ENCODE peak calls at places on chromosomes 11 and 22, in four cellular contexts. One of them, this sample, is unnamed.

GRCh38 chr22:37174964-37175363 is 13.1 kb downstream of the C1QTNF6 start:
- DNase-seq in PC-9: no peak
- DNase-seq in AG04449: no peak
- DNase-seq in brain microvascular endothelial cell: no peak
- DNase-seq in this sample: no peak

GRCh38 chr11:58055806-58056401 is 25.2 kb downstream of the OR6Q1 start:
- DNase-seq in PC-9: no peak
- DNase-seq in AG04449: no peak
- DNase-seq in brain microvascular endothelial cell: no peak
- DNase-seq in this sample: no peak

GRCh38 chr11:12941671-12942070 is 67.4 kb upstream of the RASSF10 start:
- DNase-seq in PC-9: no peak
- DNase-seq in AG04449: no peak
- DNase-seq in brain microvascular endothelial cell: no peak
- DNase-seq in this sample: no peak

GRCh38 chr22:22552630-22553029 is 6.4 kb downstream of the PRAME start:
- DNase-seq in PC-9: no peak
- DNase-seq in AG04449: no peak
- DNase-seq in brain microvascular endothelial cell: no peak
- DNase-seq in this sample: no peak

GRCh38 chr11:123085497-123085896 is 23.6 kb upstream of the HSPA8 start:
- DNase-seq in PC-9: no peak
- DNase-seq in AG04449: no peak
- DNase-seq in brain microvascular endothelial cell: no peak
- DNase-seq in this sample: no peak

GRCh38 chr22:20194681-20195593 is 44.1 kb upstream of the CCDC188 start:
- DNase-seq in PC-9: no peak
- DNase-seq in AG04449: no peak
- DNase-seq in brain microvascular endothelial cell: no peak
- DNase-seq in this sample: no peak

GRCh38 chr22:23058481-23059336 is 11.6 kb upstream of the GNAZ start:
- DNase-seq in PC-9: no peak
- DNase-seq in AG04449: no peak
- DNase-seq in brain microvascular endothelial cell: no peak
- DNase-seq in this sample: no peak

GRCh38 chr11:47593934-47594855 is at the start of gene C1QTNF4:
- DNase-seq in PC-9: no peak
- DNase-seq in AG04449: no peak
- DNase-seq in brain microvascular endothelial cell: no peak
- DNase-seq in this sample: no peak

GRCh38 chr11:46202149-46202548 is 75.3 kb upstream of the CREB3L1 start:
- DNase-seq in PC-9: no peak
- DNase-seq in AG04449: no peak
- DNase-seq in brain microvascular endothelial cell: no peak
- DNase-seq in this sample: no peak

GRCh38 chr22:45083659-45084305 is 74.0 kb upstream of the PHF21B start:
- DNase-seq in PC-9: no peak
- DNase-seq in AG04449: no peak
- DNase-seq in brain microvascular endothelial cell: no peak
- DNase-seq in this sample: no peak

GRCh38 chr22:50310209-50310722 is 2.8 kb upstream of the PLXNB2 start:
- DNase-seq in PC-9: no peak
- DNase-seq in AG04449: no peak
- DNase-seq in brain microvascular endothelial cell: no peak
- DNase-seq in this sample: no peak

GRCh38 chr22:38706101-38706884 is 549 bp downstream of the GTPBP1 start:
- DNase-seq in PC-9: no peak
- DNase-seq in AG04449: no peak
- DNase-seq in brain microvascular endothelial cell: no peak
- DNase-seq in this sample: no peak

GRCh38 chr22:29483254-29483653 is 3.2 kb downstream of the NEFH start:
- DNase-seq in PC-9: no peak
- DNase-seq in AG04449: no peak
- DNase-seq in brain microvascular endothelial cell: no peak
- DNase-seq in this sample: no peak

GRCh38 chr22:46245515-46245914 is 4.6 kb downstream of the CDPF1 start:
- DNase-seq in PC-9: no peak
- DNase-seq in AG04449: no peak
- DNase-seq in brain microvascular endothelial cell: no peak
- DNase-seq in this sample: no peak

GRCh38 chr22:35592418-35592967 is 24.6 kb downstream of the MB start:
- DNase-seq in PC-9: no peak
- DNase-seq in AG04449: no peak
- DNase-seq in brain microvascular endothelial cell: no peak
- DNase-seq in this sample: no peak
- TF ChIP-seq CTCF in PC-9: no peak
- TF ChIP-seq CTCF in AG04449: no peak
- TF ChIP-seq CTCF in brain microvascular endothelial cell: no peak
- TF ChIP-seq CTCF in this sample: no peak

DNA sequence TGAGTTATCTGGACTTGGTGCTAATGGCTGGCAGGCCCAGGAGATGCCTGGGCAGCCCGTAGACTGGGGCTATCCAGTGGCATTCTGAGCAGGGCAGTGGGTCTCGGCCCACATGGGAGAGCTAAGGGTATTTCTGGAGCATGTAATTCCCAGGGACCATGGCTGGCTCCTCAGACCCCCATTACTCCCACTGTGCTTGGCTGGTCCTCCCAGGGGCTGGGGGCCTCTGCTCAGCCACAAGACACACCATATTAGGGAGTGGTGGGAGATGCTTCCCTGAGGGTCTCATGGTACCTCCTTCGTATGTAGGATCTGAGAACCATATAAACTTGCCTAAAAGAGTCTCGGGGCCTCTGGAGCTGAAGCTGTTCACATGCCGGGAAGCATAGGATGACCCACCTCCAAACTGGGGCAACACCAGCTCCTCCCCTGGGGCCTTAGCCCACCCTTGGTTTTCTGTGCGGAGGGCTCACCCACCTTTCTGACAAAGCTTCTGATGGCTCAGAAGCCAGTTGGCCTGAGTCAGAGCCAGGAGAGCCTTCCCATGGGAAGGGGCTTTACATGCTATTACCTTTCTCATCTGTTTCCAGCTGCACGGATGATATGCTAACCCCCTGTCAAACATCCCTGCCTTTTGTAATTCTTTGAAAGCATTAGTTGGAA is 9.5 kb upstream of the FTH1 start:
- DNase-seq in PC-9: peak
- DNase-seq in AG04449: no peak
- DNase-seq in brain microvascular endothelial cell: no peak
- DNase-seq in this sample: no peak
- TF ChIP-seq CTCF in PC-9: no peak
- TF ChIP-seq CTCF in AG04449: no peak
- TF ChIP-seq CTCF in brain microvascular endothelial cell: no peak
- TF ChIP-seq CTCF in this sample: no peak

GRCh38 chr11:117096140-117096972 is 1.9 kb downstream of the SIK3 start:
- DNase-seq in PC-9: no peak
- DNase-seq in AG04449: no peak
- DNase-seq in brain microvascular endothelial cell: no peak
- DNase-seq in this sample: no peak
- TF ChIP-seq CTCF in PC-9: no peak
- TF ChIP-seq CTCF in AG04449: no peak
- TF ChIP-seq CTCF in brain microvascular endothelial cell: no peak
- TF ChIP-seq CTCF in this sample: no peak

DNA sequence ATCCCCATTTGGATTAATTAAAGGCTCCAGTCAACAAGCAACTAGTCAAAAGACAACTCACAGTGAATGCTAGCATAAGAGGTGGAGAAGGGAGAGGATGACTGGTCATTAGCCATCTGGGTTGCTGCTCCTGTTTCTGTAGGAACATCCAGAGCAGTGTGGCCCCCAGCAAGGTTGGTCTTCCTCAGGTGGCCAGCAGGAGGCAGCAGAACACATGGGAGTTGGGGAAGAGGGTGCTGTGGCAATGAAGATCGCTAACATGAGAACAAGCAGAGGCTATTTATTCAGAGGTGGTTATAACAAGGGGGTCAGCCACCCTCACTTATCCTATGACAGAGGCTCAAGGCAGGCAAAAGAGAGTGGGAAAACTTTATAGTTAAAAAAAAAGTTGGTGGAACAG is 21.3 kb downstream of the IZUMO1R start:
- DNase-seq in PC-9: peak
- DNase-seq in AG04449: no peak
- DNase-seq in brain microvascular endothelial cell: peak
- DNase-seq in this sample: no peak
- TF ChIP-seq CTCF in PC-9: peak
- TF ChIP-seq CTCF in AG04449: peak
- TF ChIP-seq CTCF in brain microvascular endothelial cell: peak
- TF ChIP-seq CTCF in this sample: peak

GRCh38 chr11:85776951-85777602 is 33.9 kb downstream of the SYTL2 start:
- DNase-seq in PC-9: peak
- DNase-seq in AG04449: no peak
- DNase-seq in brain microvascular endothelial cell: no peak
- DNase-seq in this sample: no peak

GRCh38 chr11:85772700-85773099 is 38.2 kb downstream of the SYTL2 start:
- DNase-seq in PC-9: no peak
- DNase-seq in AG04449: peak
- DNase-seq in brain microvascular endothelial cell: no peak
- DNase-seq in this sample: no peak

GRCh38 chr11:85769758-85770157 is 41.2 kb downstream of the SYTL2 start:
- DNase-seq in PC-9: no peak
- DNase-seq in AG04449: no peak
- DNase-seq in brain microvascular endothelial cell: no peak
- DNase-seq in this sample: no peak

GRCh38 chr11:85771568-85771967 is 39.4 kb downstream of the SYTL2 start:
- DNase-seq in PC-9: no peak
- DNase-seq in AG04449: no peak
- DNase-seq in brain microvascular endothelial cell: no peak
- DNase-seq in this sample: no peak

DNA sequence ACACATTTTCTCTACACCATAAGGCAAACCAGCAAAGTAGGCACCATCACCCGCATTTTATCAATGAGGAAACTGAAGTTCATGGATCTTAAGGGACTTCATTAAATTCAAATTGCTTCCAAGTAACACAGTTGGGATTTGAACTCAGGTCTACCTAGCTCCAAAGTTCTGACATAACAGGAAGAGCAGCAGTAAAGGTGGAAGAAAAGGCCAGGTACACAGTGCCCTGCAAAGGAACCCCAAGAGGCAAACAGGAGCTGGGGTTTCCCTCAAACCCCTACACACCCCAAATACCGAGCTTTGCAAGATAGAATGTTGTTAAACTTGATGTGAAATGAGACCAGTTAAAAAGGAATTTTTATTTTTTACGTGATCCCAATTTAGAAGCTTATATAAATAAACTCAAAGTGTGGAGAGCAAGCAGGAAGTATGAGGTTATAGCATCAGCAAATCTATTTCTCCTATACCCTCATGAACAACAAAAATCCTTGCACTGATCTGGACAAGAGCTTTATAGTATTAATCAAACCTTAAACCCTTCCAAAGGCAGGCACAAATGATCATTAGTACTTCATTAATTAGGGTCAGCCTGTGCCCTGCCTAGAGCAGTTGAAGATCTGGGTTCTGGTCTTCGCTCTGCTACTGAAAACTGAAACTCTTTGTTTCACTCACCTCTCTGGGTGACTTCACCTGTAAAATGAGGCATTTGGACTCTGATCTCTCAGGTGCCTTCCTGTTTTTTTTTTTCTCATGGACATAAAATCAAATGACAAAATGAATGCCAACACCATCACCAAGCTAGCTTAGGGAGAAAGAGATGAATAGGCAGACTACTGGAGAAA is 36.5 kb downstream of the SYTL2 start:
- DNase-seq in PC-9: no peak
- DNase-seq in AG04449: no peak
- DNase-seq in brain microvascular endothelial cell: no peak
- DNase-seq in this sample: no peak
- TF ChIP-seq CTCF in PC-9: no peak
- TF ChIP-seq CTCF in AG04449: no peak
- TF ChIP-seq CTCF in brain microvascular endothelial cell: no peak
- TF ChIP-seq CTCF in this sample: no peak

DNA sequence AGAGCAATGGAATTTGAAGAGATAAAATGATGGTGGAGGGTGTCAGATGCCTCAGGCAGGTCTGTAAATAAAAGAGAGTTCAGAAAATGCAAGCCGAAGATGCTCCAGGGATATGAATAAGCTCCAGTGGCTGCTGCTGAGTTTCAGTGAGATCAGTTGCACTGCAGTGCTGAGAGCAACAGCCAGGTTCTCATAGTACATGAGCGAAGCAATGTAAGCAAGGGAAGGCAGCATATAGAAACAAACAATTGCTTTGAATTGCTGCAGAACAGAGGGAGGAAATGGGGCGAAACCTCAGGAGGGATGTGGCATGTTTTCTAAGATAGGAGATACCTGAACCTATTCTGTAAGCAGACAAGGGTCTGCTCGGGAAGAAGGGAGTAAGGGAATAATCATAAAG is 369.5 kb downstream of the AASDHPPT start:
- DNase-seq in PC-9: no peak
- DNase-seq in AG04449: no peak
- DNase-seq in brain microvascular endothelial cell: no peak
- DNase-seq in this sample: no peak
- TF ChIP-seq CTCF in PC-9: no peak
- TF ChIP-seq CTCF in AG04449: no peak
- TF ChIP-seq CTCF in brain microvascular endothelial cell: peak
- TF ChIP-seq CTCF in this sample: no peak

DNA sequence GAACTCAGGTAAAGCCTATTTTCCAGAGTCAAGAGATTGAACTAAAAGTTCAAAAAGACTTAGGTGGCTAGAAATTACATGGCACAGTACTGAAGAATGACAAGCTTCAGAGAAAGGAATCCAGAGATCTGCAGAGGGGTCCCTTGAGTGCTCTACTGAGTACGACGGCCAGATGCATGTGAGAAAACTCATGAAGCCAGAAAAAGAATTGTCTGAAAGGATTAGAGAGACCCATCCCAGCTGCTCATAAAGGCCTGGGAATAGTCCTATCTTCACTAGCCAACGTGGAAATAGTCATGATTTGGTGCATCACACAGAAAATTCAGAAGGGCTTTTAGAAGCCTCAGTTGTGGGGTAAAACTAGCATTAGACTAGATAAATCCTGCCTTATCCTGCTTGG is 91.3 kb downstream of the SOX6 start:
- DNase-seq in PC-9: no peak
- DNase-seq in AG04449: no peak
- DNase-seq in brain microvascular endothelial cell: no peak
- DNase-seq in this sample: no peak
- TF ChIP-seq CTCF in PC-9: no peak
- TF ChIP-seq CTCF in AG04449: no peak
- TF ChIP-seq CTCF in brain microvascular endothelial cell: no peak
- TF ChIP-seq CTCF in this sample: no peak